ENCODE peak calls at places on chromosomes 2 and 18, in seven cellular contexts. K is stomach, J is tibial nerve, X is brain microvascular endothelial cell, F is aorta, T is testis, Q is left ventricle myocardium inferior. A is an unnamed sample. For H3K36me3, the result is how much of the 10 kb centered on the place peaks cover.

GRCh38 chr2:120775261-120775660 is 39.6 kb downstream of the GLI2 start:
- DNase-seq in J (no peak), K (no peak), Q (peak), X (no peak), T (no peak), F (peak), A (no peak)

GRCh38 chr2:96095116-96095636 is 21.2 kb downstream of the ADRA2B start:
- DNase-seq in Q (peak), F (no peak), T (no peak), K (peak), X (no peak), J (no peak), A (no peak)

GRCh38 chr2:199118701-199119241 is 339.0 kb downstream of the SATB2 start:
- DNase-seq in X (no peak), T (no peak), J (no peak), F (no peak), K (no peak), Q (no peak), A (no peak)

GRCh38 chr2:212912445-212913103 is 238.8 kb downstream of the IKZF2 start:
- DNase-seq in F (no peak), X (peak), J (no peak), T (no peak), Q (no peak), K (peak), A (peak)

GRCh38 chr2:142933916-142934315 is 56.5 kb downstream of the KYNU start:
- DNase-seq in T (no peak), K (no peak), J (no peak), X (no peak), Q (no peak), F (no peak), A (no peak)

GRCh38 chr2:235935773-235936172 is 232.4 kb downstream of the GBX2 start:
- DNase-seq in F (no peak), T (no peak), X (no peak), J (no peak), Q (no peak), K (peak), A (no peak)

GRCh38 chr18:2529154-2529553 is 42.2 kb downstream of the METTL4 start:
- DNase-seq in Q (no peak), F (no peak), T (no peak), J (no peak), K (no peak), X (peak), A (peak)

GRCh38 chr18:49949991-49950395 is 136.7 kb upstream of the ACAA2 start:
- DNase-seq in T (no peak), F (no peak), J (no peak), X (no peak), Q (no peak), K (no peak), A (no peak)

GRCh38 chr18:21489919-21490495 is 110.5 kb downstream of the ESCO1 start:
- DNase-seq in T (no peak), X (no peak), J (no peak), Q (no peak), F (no peak), K (no peak), A (no peak)

GRCh38 chr2:142649581-142649980 is 227.9 kb upstream of the KYNU start:
- DNase-seq in X (no peak), J (no peak), F (no peak), T (no peak), Q (no peak), K (no peak), A (no peak)

GRCh38 chr18:26271917-26272549 is 45.8 kb downstream of the TAF4B start:
- DNase-seq in K (no peak), T (no peak), J (no peak), F (no peak), X (no peak), Q (no peak), A (no peak)

GRCh38 chr2:234818937-234819336 is 132.9 kb upstream of the SH3BP4 start:
- DNase-seq in J (no peak), K (no peak), F (no peak), X (no peak), Q (no peak), T (no peak), A (no peak)

GRCh38 chr2:2590141-2590540 is 259.1 kb upstream of the MYT1L start:
- DNase-seq in K (no peak), T (no peak), X (no peak), J (no peak), F (no peak), Q (no peak), A (no peak)

GRCh38 chr2:204051476-204051875 is 114.9 kb downstream of the ICOS start:
- DNase-seq in K (no peak), J (no peak), Q (no peak), X (no peak), T (no peak), F (no peak), A (no peak)

GRCh38 chr2:238970553-238971081 is 122.7 kb downstream of the TWIST2 start:
- DNase-seq in K (peak), F (no peak), X (peak), J (no peak), T (peak), Q (peak), A (peak)

GRCh38 chr2:171323971-171324528 is 109.7 kb downstream of the METTL8 start:
- DNase-seq in T (no peak), Q (no peak), K (no peak), F (no peak), J (no peak), X (no peak), A (no peak)

GRCh38 chr2:206004004-206004693 is 81.8 kb downstream of the INO80D start:
- DNase-seq in T (peak), J (no peak), Q (no peak), K (no peak), F (no peak), X (no peak), A (peak)

GRCh38 chr2:105301646-105302045 is 27.9 kb downstream of the TGFBRAP1 start:
- DNase-seq in T (no peak), F (no peak), Q (no peak), J (no peak), X (no peak), K (no peak), A (no peak)

GRCh38 chr2:168607992-168608391 is 151.9 kb downstream of the CERS6 start:
- DNase-seq in F (no peak), X (peak), K (no peak), Q (no peak), J (no peak), T (no peak), A (peak)

GRCh38 chr2:229733606-229734205 is 19.4 kb upstream of the DNER start:
- DNase-seq in J (no peak), F (no peak), X (no peak), T (no peak), Q (no peak), K (no peak), A (no peak)

GRCh38 chr18:61669320-61669719 is 223.5 kb downstream of the RNF152 start:
- DNase-seq in F (no peak), K (no peak), X (peak), J (no peak), T (no peak), Q (no peak), A (peak)

GRCh38 chr18:79732721-79733025 is 53.1 kb downstream of the CTDP1 start:
- DNase-seq in J (no peak), X (no peak), T (no peak), F (no peak), Q (no peak), K (no peak), A (no peak)
- H3K36me3 ChIP-seq in J (under half), X (half or more), T (under half), F (under half), Q (half or more), K (half or more), A (half or more)

DNA sequence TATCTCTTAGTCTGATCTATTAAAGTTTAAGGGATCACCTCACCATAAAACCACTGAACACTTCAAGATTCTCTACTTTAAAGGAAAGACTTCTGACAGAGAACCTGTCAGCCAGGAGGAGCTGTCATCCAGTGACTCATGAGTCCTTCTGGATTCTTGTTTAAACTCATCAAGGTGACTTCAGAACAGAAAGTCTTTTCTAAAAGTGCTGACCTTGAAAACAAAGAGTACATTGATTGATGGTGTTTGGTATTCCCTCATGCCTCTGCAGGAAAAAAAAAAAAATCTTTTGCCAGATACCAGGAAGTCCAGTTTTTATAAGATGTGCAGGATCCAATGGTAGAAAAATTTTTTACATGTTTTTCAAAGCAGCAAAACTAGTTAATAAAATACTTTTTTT is 12.3 kb downstream of the DSG2 start:
- DNase-seq in K (no peak), X (no peak), J (no peak), F (no peak), Q (no peak), T (no peak), A (no peak)
- H3K36me3 ChIP-seq in K (under half), X (under half), J (under half), F (under half), Q (under half), T (under half), A (under half)

DNA sequence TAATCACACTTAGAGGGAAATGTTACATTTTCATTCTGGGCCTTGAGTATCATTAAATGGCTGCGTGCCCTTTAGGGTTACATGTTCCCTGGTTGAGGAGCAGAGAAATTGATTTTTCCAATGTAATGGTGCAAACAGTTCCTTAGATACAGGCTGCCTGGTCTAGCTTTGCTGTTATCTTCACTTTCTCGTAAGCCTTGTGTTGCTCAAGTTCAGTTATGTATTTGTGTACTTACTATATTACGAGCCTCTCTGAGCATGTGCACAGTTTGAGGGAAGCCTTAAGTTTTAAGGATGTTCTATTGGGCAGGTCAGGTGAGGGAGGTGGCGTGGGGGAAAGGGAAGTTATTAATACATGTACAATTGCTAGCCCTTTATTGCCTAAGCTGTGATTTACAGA is 23.7 kb downstream of the CEP192 start:
- DNase-seq in F (no peak), Q (no peak), J (no peak), T (no peak), X (no peak), K (no peak), A (no peak)
- H3K36me3 ChIP-seq in F (under half), Q (half or more), J (under half), T (under half), X (under half), K (half or more), A (under half)

DNA sequence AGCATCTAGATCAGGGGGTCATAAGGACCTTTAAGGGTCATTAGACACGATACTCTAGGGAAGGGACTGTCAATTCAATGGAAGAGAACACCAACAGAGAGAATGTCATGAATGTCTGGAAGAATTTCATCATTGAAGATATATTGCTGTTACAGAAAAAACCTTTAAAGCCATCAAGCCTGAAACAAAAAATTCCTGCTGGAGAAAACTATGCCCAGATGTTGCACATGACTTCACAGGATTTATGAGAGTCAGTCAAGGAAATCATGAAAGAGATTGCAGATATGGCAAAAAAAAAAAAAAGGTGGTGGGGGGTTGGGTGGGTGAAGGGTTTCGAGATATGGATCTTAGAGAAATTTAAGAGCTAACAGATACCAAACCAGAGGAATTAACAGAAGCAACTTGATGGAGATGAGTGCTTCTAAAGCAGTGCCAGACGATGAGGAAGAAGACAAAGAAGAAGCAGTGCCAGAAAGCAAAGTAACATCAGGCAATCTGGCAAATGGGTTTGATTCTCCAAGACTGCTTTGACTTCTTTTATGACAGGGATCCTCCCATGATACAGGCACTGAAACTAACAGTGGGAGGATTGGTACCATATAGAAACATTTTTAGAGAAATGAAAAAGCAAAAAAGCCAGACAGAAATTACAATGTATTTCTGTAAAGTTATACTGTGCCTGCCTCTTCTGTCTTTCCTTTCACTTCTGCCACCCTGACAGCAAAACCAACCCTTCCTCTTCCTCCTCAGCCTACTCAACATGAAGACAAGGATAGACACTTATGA is 28.5 kb downstream of the MAP4K3 start:
- DNase-seq in X (no peak), J (no peak), F (no peak), T (no peak), Q (no peak), K (no peak), A (no peak)
- H3K36me3 ChIP-seq in X (under half), J (under half), F (under half), T (under half), Q (under half), K (under half), A (under half)

A was measured in IMR-90.